ENCODE peak calls at places on chromosomes 4 and X, in ten cellular contexts. One of them, this sample, is unnamed.

GRCh38 chrX:134604701-134605271 is 53.5 kb downstream of the PLAC1 start:
- DNase-seq in T-helper 9 cell: no peak
- DNase-seq in SW480: peak
- DNase-seq in thoracic aorta: no peak
- DNase-seq in left ventricle myocardium inferior: peak
- DNase-seq in islet precursor cell: peak
- DNase-seq in frontal cortex: no peak
- DNase-seq in naive B cell: no peak
- DNase-seq in T-helper 22 cell: no peak
- DNase-seq in HS-5: no peak
- DNase-seq in this sample: no peak

GRCh38 chr4:141713771-141714445 is 77.5 kb downstream of the IL15 start:
- DNase-seq in islet precursor cell: peak
- DNase-seq in frontal cortex: no peak
- DNase-seq in naive B cell: no peak
- DNase-seq in HS-5: peak
- DNase-seq in thoracic aorta: no peak
- DNase-seq in T-helper 22 cell: no peak
- DNase-seq in T-helper 9 cell: no peak
- DNase-seq in left ventricle myocardium inferior: no peak
- DNase-seq in SW480: peak
- DNase-seq in this sample: no peak

GRCh38 chr4:82293304-82293703 is 80.5 kb downstream of the HNRNPD start:
- DNase-seq in naive B cell: peak
- DNase-seq in T-helper 22 cell: no peak
- DNase-seq in SW480: peak
- DNase-seq in thoracic aorta: no peak
- DNase-seq in HS-5: no peak
- DNase-seq in left ventricle myocardium inferior: no peak
- DNase-seq in T-helper 9 cell: no peak
- DNase-seq in islet precursor cell: no peak
- DNase-seq in frontal cortex: no peak
- DNase-seq in this sample: no peak

GRCh38 chrX:15812212-15812938 is 22.1 kb downstream of the ZRSR2 start:
- DNase-seq in frontal cortex: no peak
- DNase-seq in naive B cell: no peak
- DNase-seq in thoracic aorta: no peak
- DNase-seq in T-helper 22 cell: no peak
- DNase-seq in SW480: no peak
- DNase-seq in T-helper 9 cell: no peak
- DNase-seq in islet precursor cell: no peak
- DNase-seq in left ventricle myocardium inferior: no peak
- DNase-seq in HS-5: no peak
- DNase-seq in this sample: no peak

GRCh38 chr4:27595956-27596355 is 735.3 kb downstream of the STIM2 start:
- DNase-seq in naive B cell: no peak
- DNase-seq in left ventricle myocardium inferior: no peak
- DNase-seq in thoracic aorta: no peak
- DNase-seq in HS-5: no peak
- DNase-seq in islet precursor cell: no peak
- DNase-seq in T-helper 22 cell: no peak
- DNase-seq in T-helper 9 cell: no peak
- DNase-seq in SW480: no peak
- DNase-seq in frontal cortex: no peak
- DNase-seq in this sample: no peak

GRCh38 chrX:19686876-19687275 is 171.6 kb upstream of the MAP3K15 start:
- DNase-seq in thoracic aorta: no peak
- DNase-seq in HS-5: no peak
- DNase-seq in T-helper 22 cell: no peak
- DNase-seq in T-helper 9 cell: no peak
- DNase-seq in frontal cortex: no peak
- DNase-seq in naive B cell: no peak
- DNase-seq in left ventricle myocardium inferior: no peak
- DNase-seq in islet precursor cell: no peak
- DNase-seq in SW480: no peak
- DNase-seq in this sample: no peak

GRCh38 chr4:72326692-72327632 is 242.1 kb downstream of the ADAMTS3 start:
- DNase-seq in SW480: peak
- DNase-seq in naive B cell: no peak
- DNase-seq in T-helper 9 cell: no peak
- DNase-seq in thoracic aorta: no peak
- DNase-seq in HS-5: no peak
- DNase-seq in islet precursor cell: no peak
- DNase-seq in frontal cortex: no peak
- DNase-seq in left ventricle myocardium inferior: no peak
- DNase-seq in T-helper 22 cell: no peak
- DNase-seq in this sample: no peak

GRCh38 chr4:80305466-80305865 is 30.1 kb upstream of the CFAP299 start:
- DNase-seq in frontal cortex: no peak
- DNase-seq in SW480: no peak
- DNase-seq in thoracic aorta: no peak
- DNase-seq in T-helper 9 cell: no peak
- DNase-seq in HS-5: no peak
- DNase-seq in naive B cell: no peak
- DNase-seq in left ventricle myocardium inferior: no peak
- DNase-seq in islet precursor cell: no peak
- DNase-seq in T-helper 22 cell: no peak
- DNase-seq in this sample: no peak

GRCh38 chrX:27336466-27337091 is 126.6 kb downstream of the PPP4R3C start:
- DNase-seq in islet precursor cell: peak
- DNase-seq in T-helper 22 cell: no peak
- DNase-seq in frontal cortex: peak
- DNase-seq in thoracic aorta: no peak
- DNase-seq in naive B cell: no peak
- DNase-seq in T-helper 9 cell: peak
- DNase-seq in left ventricle myocardium inferior: no peak
- DNase-seq in HS-5: peak
- DNase-seq in SW480: peak
- DNase-seq in this sample: no peak

GRCh38 chr4:125750827-125751466 is 436.2 kb downstream of the FAT4 start:
- DNase-seq in left ventricle myocardium inferior: no peak
- DNase-seq in T-helper 22 cell: no peak
- DNase-seq in frontal cortex: peak
- DNase-seq in thoracic aorta: no peak
- DNase-seq in T-helper 9 cell: no peak
- DNase-seq in SW480: no peak
- DNase-seq in HS-5: no peak
- DNase-seq in islet precursor cell: peak
- DNase-seq in naive B cell: no peak
- DNase-seq in this sample: no peak

GRCh38 chr4:87017580-87018061 is 82.8 kb downstream of the AFF1 start:
- DNase-seq in thoracic aorta: no peak
- DNase-seq in islet precursor cell: no peak
- DNase-seq in HS-5: no peak
- DNase-seq in T-helper 22 cell: no peak
- DNase-seq in frontal cortex: no peak
- DNase-seq in T-helper 9 cell: no peak
- DNase-seq in SW480: no peak
- DNase-seq in naive B cell: no peak
- DNase-seq in left ventricle myocardium inferior: no peak
- DNase-seq in this sample: no peak

GRCh38 chrX:8721536-8721935 is 10.4 kb downstream of the ANOS1 start:
- DNase-seq in SW480: no peak
- DNase-seq in thoracic aorta: no peak
- DNase-seq in left ventricle myocardium inferior: no peak
- DNase-seq in T-helper 22 cell: no peak
- DNase-seq in frontal cortex: no peak
- DNase-seq in T-helper 9 cell: no peak
- DNase-seq in islet precursor cell: no peak
- DNase-seq in naive B cell: no peak
- DNase-seq in HS-5: no peak
- DNase-seq in this sample: no peak

GRCh38 chr4:147772459-147772969 is 40.6 kb downstream of the ARHGAP10 start:
- DNase-seq in frontal cortex: no peak
- DNase-seq in thoracic aorta: no peak
- DNase-seq in naive B cell: no peak
- DNase-seq in SW480: no peak
- DNase-seq in T-helper 9 cell: no peak
- DNase-seq in islet precursor cell: peak
- DNase-seq in HS-5: peak
- DNase-seq in left ventricle myocardium inferior: no peak
- DNase-seq in T-helper 22 cell: no peak
- DNase-seq in this sample: no peak

GRCh38 chr4:75030649-75031235 is 97.8 kb downstream of the PARM1 start:
- DNase-seq in T-helper 9 cell: no peak
- DNase-seq in naive B cell: no peak
- DNase-seq in T-helper 22 cell: no peak
- DNase-seq in thoracic aorta: no peak
- DNase-seq in left ventricle myocardium inferior: no peak
- DNase-seq in HS-5: no peak
- DNase-seq in islet precursor cell: no peak
- DNase-seq in frontal cortex: no peak
- DNase-seq in SW480: no peak
- DNase-seq in this sample: no peak

GRCh38 chrX:2820131-2820771 is 8.5 kb upstream of the GYG2 start:
- DNase-seq in naive B cell: no peak
- DNase-seq in HS-5: no peak
- DNase-seq in thoracic aorta: no peak
- DNase-seq in left ventricle myocardium inferior: no peak
- DNase-seq in frontal cortex: no peak
- DNase-seq in SW480: no peak
- DNase-seq in islet precursor cell: no peak
- DNase-seq in T-helper 22 cell: no peak
- DNase-seq in T-helper 9 cell: no peak
- DNase-seq in this sample: no peak

GRCh38 chr4:179112441-179113170 is 1670.4 kb upstream of the AGA start:
- DNase-seq in frontal cortex: no peak
- DNase-seq in SW480: no peak
- DNase-seq in T-helper 22 cell: no peak
- DNase-seq in HS-5: peak
- DNase-seq in thoracic aorta: no peak
- DNase-seq in naive B cell: no peak
- DNase-seq in T-helper 9 cell: no peak
- DNase-seq in islet precursor cell: no peak
- DNase-seq in left ventricle myocardium inferior: no peak
- DNase-seq in this sample: no peak

GRCh38 chr4:145482209-145483021 is 762 bp downstream of the SMAD1 start:
- DNase-seq in T-helper 22 cell: no peak
- DNase-seq in frontal cortex: peak
- DNase-seq in HS-5: no peak
- DNase-seq in T-helper 9 cell: no peak
- DNase-seq in naive B cell: peak
- DNase-seq in islet precursor cell: peak
- DNase-seq in left ventricle myocardium inferior: peak
- DNase-seq in SW480: peak
- DNase-seq in thoracic aorta: no peak
- DNase-seq in this sample: no peak

GRCh38 chr4:26083987-26084386 is 170.0 kb downstream of the SMIM20 start:
- DNase-seq in left ventricle myocardium inferior: no peak
- DNase-seq in frontal cortex: no peak
- DNase-seq in T-helper 9 cell: no peak
- DNase-seq in SW480: peak
- DNase-seq in thoracic aorta: no peak
- DNase-seq in naive B cell: no peak
- DNase-seq in HS-5: peak
- DNase-seq in T-helper 22 cell: no peak
- DNase-seq in islet precursor cell: peak
- DNase-seq in this sample: no peak

GRCh38 chrX:54042609-54043010 is 1.7 kb downstream of the PHF8 start:
- DNase-seq in thoracic aorta: peak
- DNase-seq in T-helper 9 cell: peak
- DNase-seq in islet precursor cell: peak
- DNase-seq in left ventricle myocardium inferior: peak
- DNase-seq in HS-5: no peak
- DNase-seq in T-helper 22 cell: peak
- DNase-seq in naive B cell: peak
- DNase-seq in SW480: peak
- DNase-seq in frontal cortex: peak
- DNase-seq in this sample: no peak

This sample was measured in omental fat pad.